ENCODE peak calls at places on chromosomes 1 and 21, in nine cellular contexts. L is stimulated activated CD4-positive, alpha-beta T cell treated with anti-CD3 and anti-CD28 coated beads, Interleukin-2, amount 100 ng/mL, for 48 hours; S is C1 segment of cervical spinal cord; M is SHP77; H is NCI-H2029 treated with DMSO at 0.1 percent for 48 hours; E is Kasumi-1; A is ELF-1; N is left cardiac atrium; Y is iPS-NIHi11. F is an unnamed sample.

GRCh38 chr1:53669511-53670191 is 69.3 kb downstream of the GLIS1 start:
- DNase-seq in M (no peak), A (no peak), N (no peak), H (no peak), L (no peak), E (no peak), S (no peak), Y (no peak), F (no peak)

GRCh38 chr1:51726544-51727225 is 109.8 kb downstream of the OSBPL9 start:
- DNase-seq in S (no peak), L (no peak), M (no peak), Y (no peak), H (no peak), N (no peak), E (no peak), A (no peak), F (no peak)

GRCh38 chr21:45142469-45142868 is 68.1 kb downstream of the ADARB1 start:
- DNase-seq in H (no peak), S (no peak), N (peak), M (no peak), Y (no peak), E (no peak), L (no peak), A (no peak), F (no peak)

GRCh38 chr1:185536165-185536920 is 197.8 kb upstream of the HMCN1 start:
- DNase-seq in A (no peak), S (no peak), N (no peak), H (no peak), E (no peak), Y (no peak), M (no peak), L (no peak), F (no peak)

GRCh38 chr1:42680921-42681683 is 1.1 kb upstream of the YBX1 start:
- DNase-seq in S (no peak), N (no peak), H (peak), L (no peak), Y (no peak), E (peak), M (no peak), A (no peak), F (no peak)

GRCh38 chr1:3473381-3473844 is 18.9 kb downstream of the ARHGEF16 start:
- DNase-seq in S (no peak), E (no peak), M (no peak), Y (no peak), L (no peak), H (no peak), N (no peak), A (no peak), F (no peak)

GRCh38 chr1:52237430-52237829 is 95.5 kb downstream of the ZFYVE9 start:
- DNase-seq in Y (no peak), H (no peak), E (peak), N (no peak), A (no peak), M (no peak), S (no peak), L (no peak), F (no peak)

GRCh38 chr21:37367301-37367757 is 756 bp downstream of the DYRK1A start:
- DNase-seq in L (no peak), S (no peak), M (no peak), E (no peak), N (no peak), Y (peak), H (no peak), A (no peak), F (no peak)

GRCh38 chr1:184684285-184685077 is 70.2 kb downstream of the EDEM3 start:
- DNase-seq in A (no peak), L (no peak), N (peak), E (no peak), S (no peak), Y (no peak), M (peak), H (peak), F (no peak)

GRCh38 chr21:36431252-36431651 is 46.1 kb downstream of the CHAF1B start:
- DNase-seq in Y (no peak), H (no peak), E (no peak), M (no peak), N (no peak), A (no peak), S (no peak), L (no peak), F (no peak)

GRCh38 chr1:229203030-229203751 is 67.7 kb upstream of the RAB4A start:
- DNase-seq in Y (peak), L (no peak), H (no peak), E (no peak), M (no peak), N (no peak), S (no peak), A (peak), F (peak)

GRCh38 chr1:86753700-86754099 is 49.3 kb downstream of the SH3GLB1 start:
- DNase-seq in S (no peak), E (no peak), A (peak), M (peak), L (no peak), Y (peak), N (no peak), H (peak), F (peak)

GRCh38 chr1:208438262-208438661 is 194.1 kb upstream of the PLXNA2 start:
- DNase-seq in S (no peak), M (no peak), N (no peak), A (no peak), H (no peak), L (no peak), Y (no peak), E (no peak), F (no peak)

GRCh38 chr1:13730751-13731482 is 30.9 kb downstream of the PRDM2 start:
- DNase-seq in S (no peak), N (peak), L (peak), Y (peak), M (no peak), E (peak), H (no peak), A (no peak), F (no peak)

GRCh38 chr1:43614211-43614610 is 35.7 kb upstream of the KDM4A start:
- DNase-seq in H (no peak), Y (no peak), S (no peak), N (no peak), M (no peak), A (no peak), E (no peak), L (no peak), F (no peak)

GRCh38 chr1:167374014-167374413 is 144.3 kb downstream of the CD247 start:
- DNase-seq in E (no peak), Y (peak), M (no peak), N (no peak), A (peak), L (no peak), S (no peak), H (no peak), F (no peak)

GRCh38 chr1:233565313-233565712 is 48.6 kb upstream of the KCNK1 start:
- DNase-seq in H (no peak), Y (no peak), A (no peak), L (no peak), N (no peak), M (no peak), S (no peak), E (no peak), F (no peak)

GRCh38 chr1:978835-979743 is 2.8 kb downstream of the PERM1 start:
- DNase-seq in N (no peak), L (no peak), H (no peak), M (no peak), Y (no peak), E (no peak), A (no peak), S (no peak), F (no peak)

GRCh38 chr1:150302338-150302737 is 8.7 kb downstream of the MRPS21 start:
- DNase-seq in N (no peak), Y (peak), M (no peak), E (no peak), H (no peak), S (peak), L (no peak), A (no peak), F (no peak)

GRCh38 chr1:40162791-40163441 is 1.7 kb downstream of the RLF start:
- DNase-seq in L (no peak), H (no peak), E (no peak), S (no peak), N (no peak), A (no peak), Y (no peak), M (no peak), F (peak)

GRCh38 chr1:109794319-109795132 is 30.8 kb upstream of the EPS8L3 start:
- DNase-seq in H (no peak), Y (no peak), S (no peak), L (no peak), E (no peak), A (no peak), N (peak), M (no peak), F (no peak)

GRCh38 chr1:152965853-152966252 is 4.6 kb upstream of the SPRR4 start:
- DNase-seq in H (no peak), M (no peak), L (no peak), S (no peak), Y (no peak), N (no peak), A (no peak), E (no peak), F (no peak)